ENCODE peak calls at places on chromosomes 1 and 21, in nine cellular contexts. One of them, this sample, is unnamed.

GRCh38 chr1:21338568-21339401 is 48.5 kb upstream of the ECE1 start:
- DNase-seq in Calu3: peak
- DNase-seq in germinal center: no peak
- DNase-seq in H54: no peak
- DNase-seq in iPS-NIHi11: no peak
- DNase-seq in CD8-positive, alpha-beta memory T cell: no peak
- DNase-seq in stomach: peak
- DNase-seq in activated CD8-positive, alpha-beta memory T cell treated with anti-CD3 and anti-CD28 coated beads for 48 hours: no peak
- DNase-seq in stimulated activated CD4-positive, alpha-beta T cell treated with anti-CD3 and anti-CD28 coated beads, Interleukin-12 subunit alpha, Interleukin-12 subunit beta, amount 100 ng/mL, for 4 hours: no peak
- DNase-seq in this sample: peak

GRCh38 chr1:233304489-233305102 is 9.1 kb upstream of the PCNX2 start:
- DNase-seq in Calu3: no peak
- DNase-seq in germinal center: no peak
- DNase-seq in H54: no peak
- DNase-seq in iPS-NIHi11: no peak
- DNase-seq in CD8-positive, alpha-beta memory T cell: no peak
- DNase-seq in stomach: no peak
- DNase-seq in activated CD8-positive, alpha-beta memory T cell treated with anti-CD3 and anti-CD28 coated beads for 48 hours: no peak
- DNase-seq in stimulated activated CD4-positive, alpha-beta T cell treated with anti-CD3 and anti-CD28 coated beads, Interleukin-12 subunit alpha, Interleukin-12 subunit beta, amount 100 ng/mL, for 4 hours: no peak
- DNase-seq in this sample: peak

GRCh38 chr1:233075045-233075444 is 124.6 kb downstream of the NTPCR start:
- DNase-seq in Calu3: no peak
- DNase-seq in germinal center: no peak
- DNase-seq in H54: peak
- DNase-seq in iPS-NIHi11: no peak
- DNase-seq in CD8-positive, alpha-beta memory T cell: no peak
- DNase-seq in stomach: no peak
- DNase-seq in activated CD8-positive, alpha-beta memory T cell treated with anti-CD3 and anti-CD28 coated beads for 48 hours: no peak
- DNase-seq in stimulated activated CD4-positive, alpha-beta T cell treated with anti-CD3 and anti-CD28 coated beads, Interleukin-12 subunit alpha, Interleukin-12 subunit beta, amount 100 ng/mL, for 4 hours: no peak
- DNase-seq in this sample: no peak

GRCh38 chr1:32791881-32792280 is 25.3 kb downstream of the YARS1 start:
- DNase-seq in Calu3: no peak
- DNase-seq in germinal center: no peak
- DNase-seq in H54: peak
- DNase-seq in iPS-NIHi11: no peak
- DNase-seq in CD8-positive, alpha-beta memory T cell: no peak
- DNase-seq in stomach: no peak
- DNase-seq in activated CD8-positive, alpha-beta memory T cell treated with anti-CD3 and anti-CD28 coated beads for 48 hours: no peak
- DNase-seq in stimulated activated CD4-positive, alpha-beta T cell treated with anti-CD3 and anti-CD28 coated beads, Interleukin-12 subunit alpha, Interleukin-12 subunit beta, amount 100 ng/mL, for 4 hours: no peak
- DNase-seq in this sample: no peak

GRCh38 chr1:20903452-20903851 is 116.3 kb upstream of the HP1BP3 start:
- DNase-seq in Calu3: no peak
- DNase-seq in germinal center: no peak
- DNase-seq in H54: no peak
- DNase-seq in iPS-NIHi11: no peak
- DNase-seq in CD8-positive, alpha-beta memory T cell: no peak
- DNase-seq in stomach: no peak
- DNase-seq in activated CD8-positive, alpha-beta memory T cell treated with anti-CD3 and anti-CD28 coated beads for 48 hours: no peak
- DNase-seq in stimulated activated CD4-positive, alpha-beta T cell treated with anti-CD3 and anti-CD28 coated beads, Interleukin-12 subunit alpha, Interleukin-12 subunit beta, amount 100 ng/mL, for 4 hours: no peak
- DNase-seq in this sample: no peak

GRCh38 chr1:171610385-171610784 is 11.7 kb upstream of the MYOCOS start:
- DNase-seq in Calu3: no peak
- DNase-seq in germinal center: no peak
- DNase-seq in H54: no peak
- DNase-seq in iPS-NIHi11: no peak
- DNase-seq in CD8-positive, alpha-beta memory T cell: no peak
- DNase-seq in stomach: no peak
- DNase-seq in activated CD8-positive, alpha-beta memory T cell treated with anti-CD3 and anti-CD28 coated beads for 48 hours: no peak
- DNase-seq in stimulated activated CD4-positive, alpha-beta T cell treated with anti-CD3 and anti-CD28 coated beads, Interleukin-12 subunit alpha, Interleukin-12 subunit beta, amount 100 ng/mL, for 4 hours: no peak
- DNase-seq in this sample: no peak

GRCh38 chr1:5967351-5968160 is 24.7 kb downstream of the NPHP4 start:
- DNase-seq in Calu3: no peak
- DNase-seq in germinal center: no peak
- DNase-seq in H54: no peak
- DNase-seq in iPS-NIHi11: no peak
- DNase-seq in CD8-positive, alpha-beta memory T cell: no peak
- DNase-seq in stomach: no peak
- DNase-seq in activated CD8-positive, alpha-beta memory T cell treated with anti-CD3 and anti-CD28 coated beads for 48 hours: no peak
- DNase-seq in stimulated activated CD4-positive, alpha-beta T cell treated with anti-CD3 and anti-CD28 coated beads, Interleukin-12 subunit alpha, Interleukin-12 subunit beta, amount 100 ng/mL, for 4 hours: no peak
- DNase-seq in this sample: no peak

GRCh38 chr21:26177741-26178452 is 7.3 kb upstream of the APP start:
- DNase-seq in Calu3: no peak
- DNase-seq in germinal center: no peak
- DNase-seq in H54: no peak
- DNase-seq in iPS-NIHi11: no peak
- DNase-seq in CD8-positive, alpha-beta memory T cell: no peak
- DNase-seq in stomach: no peak
- DNase-seq in activated CD8-positive, alpha-beta memory T cell treated with anti-CD3 and anti-CD28 coated beads for 48 hours: no peak
- DNase-seq in stimulated activated CD4-positive, alpha-beta T cell treated with anti-CD3 and anti-CD28 coated beads, Interleukin-12 subunit alpha, Interleukin-12 subunit beta, amount 100 ng/mL, for 4 hours: no peak
- DNase-seq in this sample: no peak

GRCh38 chr1:90959352-90960206 is 62.3 kb downstream of the ZNF644 start:
- DNase-seq in Calu3: no peak
- DNase-seq in germinal center: no peak
- DNase-seq in H54: no peak
- DNase-seq in iPS-NIHi11: no peak
- DNase-seq in CD8-positive, alpha-beta memory T cell: no peak
- DNase-seq in stomach: no peak
- DNase-seq in activated CD8-positive, alpha-beta memory T cell treated with anti-CD3 and anti-CD28 coated beads for 48 hours: no peak
- DNase-seq in stimulated activated CD4-positive, alpha-beta T cell treated with anti-CD3 and anti-CD28 coated beads, Interleukin-12 subunit alpha, Interleukin-12 subunit beta, amount 100 ng/mL, for 4 hours: no peak
- DNase-seq in this sample: no peak

GRCh38 chr1:145960468-145961108 is 2.8 kb upstream of the LIX1L start:
- DNase-seq in Calu3: peak
- DNase-seq in germinal center: peak
- DNase-seq in H54: no peak
- DNase-seq in iPS-NIHi11: peak
- DNase-seq in CD8-positive, alpha-beta memory T cell: peak
- DNase-seq in stomach: peak
- DNase-seq in activated CD8-positive, alpha-beta memory T cell treated with anti-CD3 and anti-CD28 coated beads for 48 hours: no peak
- DNase-seq in stimulated activated CD4-positive, alpha-beta T cell treated with anti-CD3 and anti-CD28 coated beads, Interleukin-12 subunit alpha, Interleukin-12 subunit beta, amount 100 ng/mL, for 4 hours: peak
- DNase-seq in this sample: peak

GRCh38 chr1:10975567-10976326 is 36.7 kb upstream of the TARDBP start:
- DNase-seq in Calu3: peak
- DNase-seq in germinal center: no peak
- DNase-seq in H54: peak
- DNase-seq in iPS-NIHi11: peak
- DNase-seq in CD8-positive, alpha-beta memory T cell: no peak
- DNase-seq in stomach: peak
- DNase-seq in activated CD8-positive, alpha-beta memory T cell treated with anti-CD3 and anti-CD28 coated beads for 48 hours: no peak
- DNase-seq in stimulated activated CD4-positive, alpha-beta T cell treated with anti-CD3 and anti-CD28 coated beads, Interleukin-12 subunit alpha, Interleukin-12 subunit beta, amount 100 ng/mL, for 4 hours: no peak
- DNase-seq in this sample: no peak

GRCh38 chr1:181251001-181251712 is 162.7 kb downstream of the IER5 start:
- DNase-seq in Calu3: peak
- DNase-seq in germinal center: no peak
- DNase-seq in H54: no peak
- DNase-seq in iPS-NIHi11: no peak
- DNase-seq in CD8-positive, alpha-beta memory T cell: no peak
- DNase-seq in stomach: peak
- DNase-seq in activated CD8-positive, alpha-beta memory T cell treated with anti-CD3 and anti-CD28 coated beads for 48 hours: no peak
- DNase-seq in stimulated activated CD4-positive, alpha-beta T cell treated with anti-CD3 and anti-CD28 coated beads, Interleukin-12 subunit alpha, Interleukin-12 subunit beta, amount 100 ng/mL, for 4 hours: no peak
- DNase-seq in this sample: no peak

GRCh38 chr1:41674501-41674900 is 190.0 kb upstream of the EDN2 start:
- DNase-seq in Calu3: no peak
- DNase-seq in germinal center: no peak
- DNase-seq in H54: no peak
- DNase-seq in iPS-NIHi11: no peak
- DNase-seq in CD8-positive, alpha-beta memory T cell: no peak
- DNase-seq in stomach: no peak
- DNase-seq in activated CD8-positive, alpha-beta memory T cell treated with anti-CD3 and anti-CD28 coated beads for 48 hours: no peak
- DNase-seq in stimulated activated CD4-positive, alpha-beta T cell treated with anti-CD3 and anti-CD28 coated beads, Interleukin-12 subunit alpha, Interleukin-12 subunit beta, amount 100 ng/mL, for 4 hours: no peak
- DNase-seq in this sample: peak

GRCh38 chr1:244709491-244710368 is 56.8 kb downstream of the DESI2 start:
- DNase-seq in Calu3: no peak
- DNase-seq in germinal center: no peak
- DNase-seq in H54: no peak
- DNase-seq in iPS-NIHi11: no peak
- DNase-seq in CD8-positive, alpha-beta memory T cell: no peak
- DNase-seq in stomach: no peak
- DNase-seq in activated CD8-positive, alpha-beta memory T cell treated with anti-CD3 and anti-CD28 coated beads for 48 hours: no peak
- DNase-seq in stimulated activated CD4-positive, alpha-beta T cell treated with anti-CD3 and anti-CD28 coated beads, Interleukin-12 subunit alpha, Interleukin-12 subunit beta, amount 100 ng/mL, for 4 hours: no peak
- DNase-seq in this sample: no peak

GRCh38 chr1:80448081-80448480 is 1352.7 kb upstream of the ADGRL2 start:
- DNase-seq in Calu3: no peak
- DNase-seq in germinal center: no peak
- DNase-seq in H54: no peak
- DNase-seq in iPS-NIHi11: no peak
- DNase-seq in CD8-positive, alpha-beta memory T cell: no peak
- DNase-seq in stomach: no peak
- DNase-seq in activated CD8-positive, alpha-beta memory T cell treated with anti-CD3 and anti-CD28 coated beads for 48 hours: no peak
- DNase-seq in stimulated activated CD4-positive, alpha-beta T cell treated with anti-CD3 and anti-CD28 coated beads, Interleukin-12 subunit alpha, Interleukin-12 subunit beta, amount 100 ng/mL, for 4 hours: no peak
- DNase-seq in this sample: no peak

GRCh38 chr1:244074559-244075171 is 23.6 kb downstream of the ZBTB18 start:
- DNase-seq in Calu3: peak
- DNase-seq in germinal center: peak
- DNase-seq in H54: no peak
- DNase-seq in iPS-NIHi11: no peak
- DNase-seq in CD8-positive, alpha-beta memory T cell: peak
- DNase-seq in stomach: peak
- DNase-seq in activated CD8-positive, alpha-beta memory T cell treated with anti-CD3 and anti-CD28 coated beads for 48 hours: no peak
- DNase-seq in stimulated activated CD4-positive, alpha-beta T cell treated with anti-CD3 and anti-CD28 coated beads, Interleukin-12 subunit alpha, Interleukin-12 subunit beta, amount 100 ng/mL, for 4 hours: peak
- DNase-seq in this sample: no peak

GRCh38 chr1:34398916-34399275 is 222.2 kb downstream of the C1orf94 start:
- DNase-seq in Calu3: no peak
- DNase-seq in germinal center: no peak
- DNase-seq in H54: no peak
- DNase-seq in iPS-NIHi11: peak
- DNase-seq in CD8-positive, alpha-beta memory T cell: no peak
- DNase-seq in stomach: no peak
- DNase-seq in activated CD8-positive, alpha-beta memory T cell treated with anti-CD3 and anti-CD28 coated beads for 48 hours: no peak
- DNase-seq in stimulated activated CD4-positive, alpha-beta T cell treated with anti-CD3 and anti-CD28 coated beads, Interleukin-12 subunit alpha, Interleukin-12 subunit beta, amount 100 ng/mL, for 4 hours: no peak
- DNase-seq in this sample: no peak

GRCh38 chr21:43931454-43931853 is 66.4 kb downstream of the AGPAT3 start:
- DNase-seq in Calu3: no peak
- DNase-seq in germinal center: no peak
- DNase-seq in H54: no peak
- DNase-seq in iPS-NIHi11: no peak
- DNase-seq in CD8-positive, alpha-beta memory T cell: no peak
- DNase-seq in stomach: no peak
- DNase-seq in activated CD8-positive, alpha-beta memory T cell treated with anti-CD3 and anti-CD28 coated beads for 48 hours: no peak
- DNase-seq in stimulated activated CD4-positive, alpha-beta T cell treated with anti-CD3 and anti-CD28 coated beads, Interleukin-12 subunit alpha, Interleukin-12 subunit beta, amount 100 ng/mL, for 4 hours: no peak
- DNase-seq in this sample: no peak

GRCh38 chr1:25022361-25023189 is 92.5 kb upstream of the RUNX3 start:
- DNase-seq in Calu3: peak
- DNase-seq in germinal center: peak
- DNase-seq in H54: peak
- DNase-seq in iPS-NIHi11: peak
- DNase-seq in CD8-positive, alpha-beta memory T cell: peak
- DNase-seq in stomach: peak
- DNase-seq in activated CD8-positive, alpha-beta memory T cell treated with anti-CD3 and anti-CD28 coated beads for 48 hours: no peak
- DNase-seq in stimulated activated CD4-positive, alpha-beta T cell treated with anti-CD3 and anti-CD28 coated beads, Interleukin-12 subunit alpha, Interleukin-12 subunit beta, amount 100 ng/mL, for 4 hours: peak
- DNase-seq in this sample: no peak

GRCh38 chr1:24765308-24765988 is 20.2 kb downstream of the CLIC4 start:
- DNase-seq in Calu3: no peak
- DNase-seq in germinal center: no peak
- DNase-seq in H54: no peak
- DNase-seq in iPS-NIHi11: peak
- DNase-seq in CD8-positive, alpha-beta memory T cell: no peak
- DNase-seq in stomach: no peak
- DNase-seq in activated CD8-positive, alpha-beta memory T cell treated with anti-CD3 and anti-CD28 coated beads for 48 hours: no peak
- DNase-seq in stimulated activated CD4-positive, alpha-beta T cell treated with anti-CD3 and anti-CD28 coated beads, Interleukin-12 subunit alpha, Interleukin-12 subunit beta, amount 100 ng/mL, for 4 hours: no peak
- DNase-seq in this sample: no peak

GRCh38 chr1:73593804-73594203 is 604.2 kb downstream of the LRRIQ3 start:
- DNase-seq in Calu3: peak
- DNase-seq in germinal center: no peak
- DNase-seq in H54: no peak
- DNase-seq in iPS-NIHi11: no peak
- DNase-seq in CD8-positive, alpha-beta memory T cell: no peak
- DNase-seq in stomach: no peak
- DNase-seq in activated CD8-positive, alpha-beta memory T cell treated with anti-CD3 and anti-CD28 coated beads for 48 hours: no peak
- DNase-seq in stimulated activated CD4-positive, alpha-beta T cell treated with anti-CD3 and anti-CD28 coated beads, Interleukin-12 subunit alpha, Interleukin-12 subunit beta, amount 100 ng/mL, for 4 hours: no peak
- DNase-seq in this sample: no peak

GRCh38 chr1:112698366-112699310 is 8.3 kb downstream of the RHOC start:
- DNase-seq in Calu3: peak
- DNase-seq in germinal center: no peak
- DNase-seq in H54: no peak
- DNase-seq in iPS-NIHi11: no peak
- DNase-seq in CD8-positive, alpha-beta memory T cell: no peak
- DNase-seq in stomach: peak
- DNase-seq in activated CD8-positive, alpha-beta memory T cell treated with anti-CD3 and anti-CD28 coated beads for 48 hours: no peak
- DNase-seq in stimulated activated CD4-positive, alpha-beta T cell treated with anti-CD3 and anti-CD28 coated beads, Interleukin-12 subunit alpha, Interleukin-12 subunit beta, amount 100 ng/mL, for 4 hours: no peak
- DNase-seq in this sample: peak

GRCh38 chr1:78073441-78073840 is 27.7 kb downstream of the GIPC2 start:
- DNase-seq in Calu3: no peak
- DNase-seq in germinal center: no peak
- DNase-seq in H54: no peak
- DNase-seq in iPS-NIHi11: no peak
- DNase-seq in CD8-positive, alpha-beta memory T cell: no peak
- DNase-seq in stomach: no peak
- DNase-seq in activated CD8-positive, alpha-beta memory T cell treated with anti-CD3 and anti-CD28 coated beads for 48 hours: no peak
- DNase-seq in stimulated activated CD4-positive, alpha-beta T cell treated with anti-CD3 and anti-CD28 coated beads, Interleukin-12 subunit alpha, Interleukin-12 subunit beta, amount 100 ng/mL, for 4 hours: no peak
- DNase-seq in this sample: no peak

GRCh38 chr1:70627910-70628309 is 216.8 kb downstream of the CTH start:
- DNase-seq in Calu3: no peak
- DNase-seq in germinal center: no peak
- DNase-seq in H54: no peak
- DNase-seq in iPS-NIHi11: no peak
- DNase-seq in CD8-positive, alpha-beta memory T cell: no peak
- DNase-seq in stomach: no peak
- DNase-seq in activated CD8-positive, alpha-beta memory T cell treated with anti-CD3 and anti-CD28 coated beads for 48 hours: no peak
- DNase-seq in stimulated activated CD4-positive, alpha-beta T cell treated with anti-CD3 and anti-CD28 coated beads, Interleukin-12 subunit alpha, Interleukin-12 subunit beta, amount 100 ng/mL, for 4 hours: no peak
- DNase-seq in this sample: no peak

GRCh38 chr1:96710708-96711477 is 10.7 kb upstream of the PTBP2 start:
- DNase-seq in Calu3: no peak
- DNase-seq in germinal center: no peak
- DNase-seq in H54: no peak
- DNase-seq in iPS-NIHi11: no peak
- DNase-seq in CD8-positive, alpha-beta memory T cell: no peak
- DNase-seq in stomach: no peak
- DNase-seq in activated CD8-positive, alpha-beta memory T cell treated with anti-CD3 and anti-CD28 coated beads for 48 hours: no peak
- DNase-seq in stimulated activated CD4-positive, alpha-beta T cell treated with anti-CD3 and anti-CD28 coated beads, Interleukin-12 subunit alpha, Interleukin-12 subunit beta, amount 100 ng/mL, for 4 hours: no peak
- DNase-seq in this sample: no peak

GRCh38 chr1:43058545-43059360 is 100.1 kb upstream of the SLC2A1 start:
- DNase-seq in Calu3: no peak
- DNase-seq in germinal center: no peak
- DNase-seq in H54: peak
- DNase-seq in iPS-NIHi11: no peak
- DNase-seq in CD8-positive, alpha-beta memory T cell: no peak
- DNase-seq in stomach: no peak
- DNase-seq in activated CD8-positive, alpha-beta memory T cell treated with anti-CD3 and anti-CD28 coated beads for 48 hours: no peak
- DNase-seq in stimulated activated CD4-positive, alpha-beta T cell treated with anti-CD3 and anti-CD28 coated beads, Interleukin-12 subunit alpha, Interleukin-12 subunit beta, amount 100 ng/mL, for 4 hours: no peak
- DNase-seq in this sample: no peak

This sample was measured in NCI-H146.